ENCODE peak calls at places on chromosomes 6 and 20, in six cellular contexts. One of them, this sample, is unnamed.
A peak's percentile ranks its signal among the peaks of the same experiment; 100 is the strongest.

GRCh38 chr6:87230801-87231200 is 75.4 kb downstream of the ZNF292 start:
- DNase-seq in HCT116: no peak
- DNase-seq in fibroblast of lung: peak; percentile 6
- DNase-seq in breast epithelium: no peak
- DNase-seq in CD8-positive, alpha-beta T cell: no peak
- DNase-seq in kidney epithelial cell: no peak
- DNase-seq in this sample: no peak

GRCh38 chr6:128246472-128246871 is 273.9 kb downstream of the PTPRK start:
- DNase-seq in HCT116: no peak
- DNase-seq in fibroblast of lung: no peak
- DNase-seq in breast epithelium: no peak
- DNase-seq in CD8-positive, alpha-beta T cell: no peak
- DNase-seq in kidney epithelial cell: no peak
- DNase-seq in this sample: no peak

GRCh38 chr6:159985296-159985940 is 16.5 kb downstream of the IGF2R start:
- DNase-seq in HCT116: no peak
- DNase-seq in fibroblast of lung: no peak
- DNase-seq in breast epithelium: no peak
- DNase-seq in CD8-positive, alpha-beta T cell: no peak
- DNase-seq in kidney epithelial cell: no peak
- DNase-seq in this sample: no peak

GRCh38 chr6:142359271-142359960 is 57.6 kb downstream of the ADGRG6 start:
- DNase-seq in HCT116: no peak
- DNase-seq in fibroblast of lung: no peak
- DNase-seq in breast epithelium: no peak
- DNase-seq in CD8-positive, alpha-beta T cell: no peak
- DNase-seq in kidney epithelial cell: no peak
- DNase-seq in this sample: no peak

GRCh38 chr6:13005994-13006393 is 289.4 kb downstream of the PHACTR1 start:
- DNase-seq in HCT116: no peak
- DNase-seq in fibroblast of lung: no peak
- DNase-seq in breast epithelium: no peak
- DNase-seq in CD8-positive, alpha-beta T cell: no peak
- DNase-seq in kidney epithelial cell: no peak
- DNase-seq in this sample: no peak

GRCh38 chr6:160365117-160365516 is 16.9 kb downstream of the SLC22A3 start:
- DNase-seq in HCT116: no peak
- DNase-seq in fibroblast of lung: no peak
- DNase-seq in breast epithelium: no peak
- DNase-seq in CD8-positive, alpha-beta T cell: no peak
- DNase-seq in kidney epithelial cell: no peak
- DNase-seq in this sample: no peak

GRCh38 chr6:150169609-150170008 is 26.8 kb downstream of the PPP1R14C start:
- DNase-seq in HCT116: peak; percentile 16
- DNase-seq in fibroblast of lung: peak; percentile 64
- DNase-seq in breast epithelium: no peak
- DNase-seq in CD8-positive, alpha-beta T cell: no peak
- DNase-seq in kidney epithelial cell: no peak
- DNase-seq in this sample: no peak

GRCh38 chr20:37202267-37202943 is 23.1 kb upstream of the MROH8 start:
- DNase-seq in HCT116: peak; percentile 35
- DNase-seq in fibroblast of lung: peak; percentile 95
- DNase-seq in breast epithelium: no peak
- DNase-seq in CD8-positive, alpha-beta T cell: no peak
- DNase-seq in kidney epithelial cell: peak; percentile 89
- DNase-seq in this sample: no peak

GRCh38 chr6:137121401-137121997 is 51.9 kb downstream of the IL22RA2 start:
- DNase-seq in HCT116: no peak
- DNase-seq in fibroblast of lung: no peak
- DNase-seq in breast epithelium: no peak
- DNase-seq in CD8-positive, alpha-beta T cell: no peak
- DNase-seq in kidney epithelial cell: no peak
- DNase-seq in this sample: no peak

GRCh38 chr6:15285682-15286294 is 39.9 kb downstream of the JARID2 start:
- DNase-seq in HCT116: no peak
- DNase-seq in fibroblast of lung: no peak
- DNase-seq in breast epithelium: no peak
- DNase-seq in CD8-positive, alpha-beta T cell: no peak
- DNase-seq in kidney epithelial cell: no peak
- DNase-seq in this sample: no peak

GRCh38 chr6:7902867-7903266 is 7.7 kb downstream of the TXNDC5 start:
- DNase-seq in HCT116: no peak
- DNase-seq in fibroblast of lung: no peak
- DNase-seq in breast epithelium: no peak
- DNase-seq in CD8-positive, alpha-beta T cell: no peak
- DNase-seq in kidney epithelial cell: no peak
- DNase-seq in this sample: no peak
- H3K36me3 ChIP-seq in HCT116: peaks cover 60% of the 10 kb centered on the region
- H3K36me3 ChIP-seq in fibroblast of lung: peaks cover 25% of the 10 kb centered on the region
- H3K36me3 ChIP-seq in breast epithelium: no peaks in the 10 kb centered on the region
- H3K36me3 ChIP-seq in CD8-positive, alpha-beta T cell: no peaks in the 10 kb centered on the region
- H3K36me3 ChIP-seq in kidney epithelial cell: peaks cover 5% of the 10 kb centered on the region
- H3K36me3 ChIP-seq in this sample: peaks cover 68% of the 10 kb centered on the region

GRCh38 chr6:33956206-33956605 is 152.4 kb upstream of the MLN start:
- DNase-seq in HCT116: no peak
- DNase-seq in fibroblast of lung: no peak
- DNase-seq in breast epithelium: no peak
- DNase-seq in CD8-positive, alpha-beta T cell: no peak
- DNase-seq in kidney epithelial cell: no peak
- DNase-seq in this sample: peak; percentile 21

GRCh38 chr6:33959661-33960344 is 156.0 kb upstream of the MLN start:
- DNase-seq in HCT116: no peak
- DNase-seq in fibroblast of lung: no peak
- DNase-seq in breast epithelium: peak; percentile 47
- DNase-seq in CD8-positive, alpha-beta T cell: no peak
- DNase-seq in kidney epithelial cell: no peak
- DNase-seq in this sample: no peak

GRCh38 chr6:33958863-33959651 is 155.3 kb upstream of the MLN start:
- DNase-seq in HCT116: no peak
- DNase-seq in fibroblast of lung: no peak
- DNase-seq in breast epithelium: no peak
- DNase-seq in CD8-positive, alpha-beta T cell: no peak
- DNase-seq in kidney epithelial cell: no peak
- DNase-seq in this sample: no peak

GRCh38 chr6:33957391-33958207 is 153.8 kb upstream of the MLN start:
- DNase-seq in HCT116: no peak
- DNase-seq in fibroblast of lung: no peak
- DNase-seq in breast epithelium: no peak
- DNase-seq in CD8-positive, alpha-beta T cell: no peak
- DNase-seq in kidney epithelial cell: no peak
- DNase-seq in this sample: no peak

DNA sequence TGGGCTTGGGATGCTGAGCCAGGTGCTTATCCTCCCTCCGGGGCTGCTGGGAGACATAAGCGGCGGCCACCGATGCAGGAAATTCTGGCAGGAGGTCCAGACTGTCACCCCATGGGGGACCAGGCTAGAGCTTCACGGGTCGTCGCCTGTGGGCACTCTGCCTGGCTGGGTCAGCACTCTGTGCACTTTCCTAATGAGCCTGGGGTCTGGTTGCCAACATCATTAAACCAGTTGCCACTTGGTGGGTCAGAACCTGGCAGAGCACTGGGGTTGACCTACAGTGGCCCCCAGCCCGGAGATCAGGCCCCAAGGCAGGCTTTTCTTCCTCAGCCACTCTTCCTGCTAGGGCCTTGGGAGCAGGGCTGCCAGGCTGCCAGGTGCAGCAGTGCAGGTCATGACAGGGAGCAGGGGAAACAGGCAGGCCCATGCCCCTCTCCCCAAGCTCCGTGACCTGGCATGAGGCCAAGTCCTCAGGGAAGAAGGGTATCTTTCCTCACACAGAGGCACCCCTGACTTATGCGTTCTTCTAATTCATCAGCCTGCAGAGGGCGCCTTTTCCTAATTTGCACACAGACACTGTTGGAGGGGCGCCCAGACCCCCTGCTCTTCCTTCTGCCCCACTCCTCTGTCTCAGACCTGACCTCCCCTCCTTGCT is 154.5 kb upstream of the MLN start:
- DNase-seq in HCT116: no peak
- DNase-seq in fibroblast of lung: no peak
- DNase-seq in breast epithelium: no peak
- DNase-seq in CD8-positive, alpha-beta T cell: no peak
- DNase-seq in kidney epithelial cell: no peak
- DNase-seq in this sample: no peak
- TF ChIP-seq CTCF in HCT116: peak; percentile 28
- TF ChIP-seq CTCF in fibroblast of lung: no peak
- TF ChIP-seq CTCF in breast epithelium: no peak
- TF ChIP-seq CTCF in CD8-positive, alpha-beta T cell: no peak
- TF ChIP-seq CTCF in kidney epithelial cell: peak; percentile 17
- TF ChIP-seq CTCF in this sample: no peak

GRCh38 chr6:43604174-43604573 is 24.9 kb downstream of the GTPBP2 start:
- DNase-seq in HCT116: no peak
- DNase-seq in fibroblast of lung: peak; percentile 90
- DNase-seq in breast epithelium: no peak
- DNase-seq in CD8-positive, alpha-beta T cell: no peak
- DNase-seq in kidney epithelial cell: no peak
- DNase-seq in this sample: no peak

GRCh38 chr6:43606019-43606418 is 23.0 kb downstream of the GTPBP2 start:
- DNase-seq in HCT116: no peak
- DNase-seq in fibroblast of lung: no peak
- DNase-seq in breast epithelium: no peak
- DNase-seq in CD8-positive, alpha-beta T cell: no peak
- DNase-seq in kidney epithelial cell: no peak
- DNase-seq in this sample: no peak

GRCh38 chr6:43600595-43600994 is 24.6 kb downstream of the POLH start:
- DNase-seq in HCT116: no peak
- DNase-seq in fibroblast of lung: no peak
- DNase-seq in breast epithelium: no peak
- DNase-seq in CD8-positive, alpha-beta T cell: no peak
- DNase-seq in kidney epithelial cell: no peak
- DNase-seq in this sample: no peak
- H3K36me3 ChIP-seq in HCT116: peaks cover 25% of the 10 kb centered on the region
- H3K36me3 ChIP-seq in fibroblast of lung: peaks cover 2% of the 10 kb centered on the region
- H3K36me3 ChIP-seq in breast epithelium: no peaks in the 10 kb centered on the region
- H3K36me3 ChIP-seq in CD8-positive, alpha-beta T cell: peaks cover 22% of the 10 kb centered on the region
- H3K36me3 ChIP-seq in kidney epithelial cell: no peaks in the 10 kb centered on the region
- H3K36me3 ChIP-seq in this sample: no peaks in the 10 kb centered on the region

DNA sequence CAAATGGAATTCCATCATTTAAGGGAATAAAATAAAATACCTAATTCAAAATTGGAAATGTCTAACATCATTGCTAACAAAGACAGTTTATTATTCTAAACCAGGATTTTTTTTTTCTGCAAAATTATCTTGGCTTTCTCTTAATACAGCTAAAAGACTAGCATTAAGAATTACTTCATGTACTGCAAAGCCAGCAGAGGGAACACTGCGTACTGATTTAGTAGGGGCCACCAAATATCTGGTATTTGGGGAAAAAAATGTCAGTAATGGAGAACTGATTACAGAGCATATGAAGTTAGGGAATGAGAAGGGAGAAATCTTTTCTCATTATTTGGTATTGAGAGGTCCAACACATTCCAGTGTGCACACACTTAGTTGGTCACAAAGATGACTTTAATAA is 3.2 kb upstream of the SOX4 start:
- DNase-seq in HCT116: no peak
- DNase-seq in fibroblast of lung: peak; percentile 46
- DNase-seq in breast epithelium: no peak
- DNase-seq in CD8-positive, alpha-beta T cell: no peak
- DNase-seq in kidney epithelial cell: no peak
- DNase-seq in this sample: no peak
- TF ChIP-seq CTCF in HCT116: no peak
- TF ChIP-seq CTCF in fibroblast of lung: no peak
- TF ChIP-seq CTCF in breast epithelium: no peak
- TF ChIP-seq CTCF in CD8-positive, alpha-beta T cell: no peak
- TF ChIP-seq CTCF in kidney epithelial cell: no peak
- TF ChIP-seq CTCF in this sample: no peak

DNA sequence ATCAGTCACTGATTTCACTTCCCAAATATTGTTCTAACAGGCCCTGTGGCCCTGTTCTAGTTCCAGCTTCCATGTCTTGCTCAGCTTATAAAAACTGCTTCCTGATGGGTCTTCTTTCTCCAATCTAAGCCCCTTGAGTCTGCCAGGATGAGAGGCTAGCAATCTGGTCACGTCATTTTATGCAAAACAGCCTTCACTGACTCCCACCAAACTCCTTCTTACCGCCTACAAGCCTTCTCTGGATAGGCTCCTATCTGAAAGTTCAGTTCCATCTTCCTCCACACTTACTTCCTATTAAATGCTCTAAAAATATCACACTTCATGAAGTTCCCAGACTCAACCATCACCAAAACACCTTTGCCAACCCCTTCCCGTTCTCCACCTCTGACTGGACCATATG is 15.5 kb downstream of the CRNKL1 start:
- DNase-seq in HCT116: no peak
- DNase-seq in fibroblast of lung: no peak
- DNase-seq in breast epithelium: no peak
- DNase-seq in CD8-positive, alpha-beta T cell: no peak
- DNase-seq in kidney epithelial cell: no peak
- DNase-seq in this sample: no peak
- H3K36me3 ChIP-seq in HCT116: peaks cover 55% of the 10 kb centered on the region
- H3K36me3 ChIP-seq in fibroblast of lung: peaks cover 18% of the 10 kb centered on the region
- H3K36me3 ChIP-seq in breast epithelium: peaks cover under 1% of the 10 kb centered on the region
- H3K36me3 ChIP-seq in CD8-positive, alpha-beta T cell: peaks cover 76% of the 10 kb centered on the region
- H3K36me3 ChIP-seq in kidney epithelial cell: peaks cover 1% of the 10 kb centered on the region
- H3K36me3 ChIP-seq in this sample: peaks cover 100% of the 10 kb centered on the region

GRCh38 chr20:24490598-24490997 is 21.2 kb downstream of the SYNDIG1 start:
- DNase-seq in HCT116: no peak
- DNase-seq in fibroblast of lung: no peak
- DNase-seq in breast epithelium: no peak
- DNase-seq in CD8-positive, alpha-beta T cell: no peak
- DNase-seq in kidney epithelial cell: no peak
- DNase-seq in this sample: no peak

GRCh38 chr20:24488800-24489175 is 19.4 kb downstream of the SYNDIG1 start:
- DNase-seq in HCT116: no peak
- DNase-seq in fibroblast of lung: no peak
- DNase-seq in breast epithelium: no peak
- DNase-seq in CD8-positive, alpha-beta T cell: no peak
- DNase-seq in kidney epithelial cell: no peak
- DNase-seq in this sample: no peak

GRCh38 chr20:24491043-24491756 is 21.8 kb downstream of the SYNDIG1 start:
- DNase-seq in HCT116: no peak
- DNase-seq in fibroblast of lung: no peak
- DNase-seq in breast epithelium: no peak
- DNase-seq in CD8-positive, alpha-beta T cell: no peak
- DNase-seq in kidney epithelial cell: no peak
- DNase-seq in this sample: no peak

GRCh38 chr20:24489193-24489592 is 19.8 kb downstream of the SYNDIG1 start:
- DNase-seq in HCT116: no peak
- DNase-seq in fibroblast of lung: no peak
- DNase-seq in breast epithelium: no peak
- DNase-seq in CD8-positive, alpha-beta T cell: no peak
- DNase-seq in kidney epithelial cell: no peak
- DNase-seq in this sample: no peak

GRCh38 chr20:24489631-24490260 is 20.3 kb downstream of the SYNDIG1 start:
- DNase-seq in HCT116: no peak
- DNase-seq in fibroblast of lung: no peak
- DNase-seq in breast epithelium: no peak
- DNase-seq in CD8-positive, alpha-beta T cell: no peak
- DNase-seq in kidney epithelial cell: no peak
- DNase-seq in this sample: no peak
- TF ChIP-seq CTCF in HCT116: no peak
- TF ChIP-seq CTCF in fibroblast of lung: no peak
- TF ChIP-seq CTCF in breast epithelium: no peak
- TF ChIP-seq CTCF in CD8-positive, alpha-beta T cell: no peak
- TF ChIP-seq CTCF in kidney epithelial cell: no peak
- TF ChIP-seq CTCF in this sample: no peak

DNA sequence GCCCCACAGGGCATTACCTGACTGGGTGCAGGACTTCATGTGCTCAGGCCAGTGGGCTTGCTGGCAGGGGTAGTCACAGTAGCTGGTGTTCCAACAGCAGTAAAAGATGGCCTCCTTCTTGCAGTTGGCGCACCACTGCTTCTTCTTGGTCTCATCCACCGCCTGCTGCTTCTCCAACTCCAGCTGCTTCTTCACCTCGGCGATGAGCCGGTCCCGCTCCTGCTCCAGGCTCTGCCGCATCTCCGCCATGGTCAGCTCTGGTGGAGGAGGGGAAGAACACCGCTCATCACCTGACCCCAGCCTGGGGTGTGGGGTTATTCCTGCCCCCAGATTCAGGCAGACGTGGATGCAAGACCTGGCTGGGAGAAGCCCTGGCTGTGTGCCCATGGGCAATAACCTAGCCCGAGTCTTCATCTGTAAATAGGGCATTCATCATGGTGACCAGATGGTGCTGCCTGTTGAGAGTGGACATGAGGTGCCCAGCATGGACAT is 132.2 kb downstream of the ZMYND8 start:
- DNase-seq in HCT116: no peak
- DNase-seq in fibroblast of lung: no peak
- DNase-seq in breast epithelium: no peak
- DNase-seq in CD8-positive, alpha-beta T cell: no peak
- DNase-seq in kidney epithelial cell: no peak
- DNase-seq in this sample: no peak
- H3K36me3 ChIP-seq in HCT116: peaks cover 45% of the 10 kb centered on the region
- H3K36me3 ChIP-seq in fibroblast of lung: peaks cover 17% of the 10 kb centered on the region
- H3K36me3 ChIP-seq in breast epithelium: peaks cover under 1% of the 10 kb centered on the region
- H3K36me3 ChIP-seq in CD8-positive, alpha-beta T cell: peaks cover 48% of the 10 kb centered on the region
- H3K36me3 ChIP-seq in kidney epithelial cell: peaks cover 5% of the 10 kb centered on the region
- H3K36me3 ChIP-seq in this sample: no peaks in the 10 kb centered on the region

This sample was measured in left lung.